ENCODE peak calls at places on chromosomes 1 and 21, in six cellular contexts. One of them, this sample, is unnamed.

GRCh38 chr1:27934818-27935549 is at the start of gene SMPDL3B:
- DNase-seq in GM12892: no peak
- DNase-seq in stimulated activated CD8-positive, alpha-beta memory T cell treated with anti-CD3 and anti-CD28 coated beads, Interleukin-7, amount 100 ng/mL, for 48 hours: no peak
- DNase-seq in substantia nigra: no peak
- DNase-seq in HTR-8/SVneo: peak
- DNase-seq in NCI-H82: peak
- DNase-seq in this sample: peak

GRCh38 chr1:40592107-40592773 is 60.8 kb downstream of the ZNF684 start:
- DNase-seq in GM12892: no peak
- DNase-seq in stimulated activated CD8-positive, alpha-beta memory T cell treated with anti-CD3 and anti-CD28 coated beads, Interleukin-7, amount 100 ng/mL, for 48 hours: no peak
- DNase-seq in substantia nigra: no peak
- DNase-seq in HTR-8/SVneo: peak
- DNase-seq in NCI-H82: peak
- DNase-seq in this sample: peak

GRCh38 chr1:153430166-153430553 is 13.8 kb downstream of the S100A7A start:
- DNase-seq in GM12892: no peak
- DNase-seq in stimulated activated CD8-positive, alpha-beta memory T cell treated with anti-CD3 and anti-CD28 coated beads, Interleukin-7, amount 100 ng/mL, for 48 hours: no peak
- DNase-seq in substantia nigra: no peak
- DNase-seq in HTR-8/SVneo: no peak
- DNase-seq in NCI-H82: no peak
- DNase-seq in this sample: no peak

GRCh38 chr1:197423006-197423405 is 155.0 kb downstream of the CRB1 start:
- DNase-seq in GM12892: no peak
- DNase-seq in stimulated activated CD8-positive, alpha-beta memory T cell treated with anti-CD3 and anti-CD28 coated beads, Interleukin-7, amount 100 ng/mL, for 48 hours: no peak
- DNase-seq in substantia nigra: no peak
- DNase-seq in HTR-8/SVneo: peak
- DNase-seq in NCI-H82: no peak
- DNase-seq in this sample: peak

GRCh38 chr1:111648826-111649225 is 29.2 kb downstream of the RAP1A start:
- DNase-seq in GM12892: no peak
- DNase-seq in stimulated activated CD8-positive, alpha-beta memory T cell treated with anti-CD3 and anti-CD28 coated beads, Interleukin-7, amount 100 ng/mL, for 48 hours: no peak
- DNase-seq in substantia nigra: no peak
- DNase-seq in HTR-8/SVneo: no peak
- DNase-seq in NCI-H82: no peak
- DNase-seq in this sample: no peak

GRCh38 chr1:67684526-67685066 is 405 bp upstream of the GADD45A start:
- DNase-seq in GM12892: no peak
- DNase-seq in stimulated activated CD8-positive, alpha-beta memory T cell treated with anti-CD3 and anti-CD28 coated beads, Interleukin-7, amount 100 ng/mL, for 48 hours: no peak
- DNase-seq in substantia nigra: no peak
- DNase-seq in HTR-8/SVneo: no peak
- DNase-seq in NCI-H82: no peak
- DNase-seq in this sample: no peak

GRCh38 chr1:2205191-2205952 is 10.8 kb upstream of the FAAP20 start:
- DNase-seq in GM12892: no peak
- DNase-seq in stimulated activated CD8-positive, alpha-beta memory T cell treated with anti-CD3 and anti-CD28 coated beads, Interleukin-7, amount 100 ng/mL, for 48 hours: peak
- DNase-seq in substantia nigra: peak
- DNase-seq in HTR-8/SVneo: peak
- DNase-seq in NCI-H82: peak
- DNase-seq in this sample: peak

GRCh38 chr1:159790237-159790917 is 9.6 kb downstream of the DUSP23 start:
- DNase-seq in GM12892: no peak
- DNase-seq in stimulated activated CD8-positive, alpha-beta memory T cell treated with anti-CD3 and anti-CD28 coated beads, Interleukin-7, amount 100 ng/mL, for 48 hours: no peak
- DNase-seq in substantia nigra: no peak
- DNase-seq in HTR-8/SVneo: peak
- DNase-seq in NCI-H82: peak
- DNase-seq in this sample: peak

GRCh38 chr21:44434568-44434925 is 20.8 kb upstream of the LRRC3 start:
- DNase-seq in GM12892: no peak
- DNase-seq in stimulated activated CD8-positive, alpha-beta memory T cell treated with anti-CD3 and anti-CD28 coated beads, Interleukin-7, amount 100 ng/mL, for 48 hours: no peak
- DNase-seq in substantia nigra: no peak
- DNase-seq in HTR-8/SVneo: no peak
- DNase-seq in NCI-H82: no peak
- DNase-seq in this sample: no peak

GRCh38 chr1:38502772-38503171 is 356.8 kb downstream of the RRAGC start:
- DNase-seq in GM12892: no peak
- DNase-seq in stimulated activated CD8-positive, alpha-beta memory T cell treated with anti-CD3 and anti-CD28 coated beads, Interleukin-7, amount 100 ng/mL, for 48 hours: no peak
- DNase-seq in substantia nigra: no peak
- DNase-seq in HTR-8/SVneo: no peak
- DNase-seq in NCI-H82: peak
- DNase-seq in this sample: no peak

GRCh38 chr1:22521692-22522091 is 41.6 kb upstream of the EPHA8 start:
- DNase-seq in GM12892: no peak
- DNase-seq in stimulated activated CD8-positive, alpha-beta memory T cell treated with anti-CD3 and anti-CD28 coated beads, Interleukin-7, amount 100 ng/mL, for 48 hours: no peak
- DNase-seq in substantia nigra: no peak
- DNase-seq in HTR-8/SVneo: no peak
- DNase-seq in NCI-H82: no peak
- DNase-seq in this sample: no peak

GRCh38 chr1:8217011-8217711 is 100.8 kb upstream of the SLC45A1 start:
- DNase-seq in GM12892: no peak
- DNase-seq in stimulated activated CD8-positive, alpha-beta memory T cell treated with anti-CD3 and anti-CD28 coated beads, Interleukin-7, amount 100 ng/mL, for 48 hours: no peak
- DNase-seq in substantia nigra: no peak
- DNase-seq in HTR-8/SVneo: no peak
- DNase-seq in NCI-H82: no peak
- DNase-seq in this sample: peak

GRCh38 chr1:246755419-246755818 is 31.2 kb downstream of the SCCPDH start:
- DNase-seq in GM12892: no peak
- DNase-seq in stimulated activated CD8-positive, alpha-beta memory T cell treated with anti-CD3 and anti-CD28 coated beads, Interleukin-7, amount 100 ng/mL, for 48 hours: no peak
- DNase-seq in substantia nigra: no peak
- DNase-seq in HTR-8/SVneo: no peak
- DNase-seq in NCI-H82: no peak
- DNase-seq in this sample: no peak

GRCh38 chr1:19309123-19309813 is 2.7 kb downstream of the AKR7A2 start:
- DNase-seq in GM12892: no peak
- DNase-seq in stimulated activated CD8-positive, alpha-beta memory T cell treated with anti-CD3 and anti-CD28 coated beads, Interleukin-7, amount 100 ng/mL, for 48 hours: no peak
- DNase-seq in substantia nigra: no peak
- DNase-seq in HTR-8/SVneo: no peak
- DNase-seq in NCI-H82: no peak
- DNase-seq in this sample: peak

GRCh38 chr1:82538876-82539275 is 738.1 kb downstream of the ADGRL2 start:
- DNase-seq in GM12892: no peak
- DNase-seq in stimulated activated CD8-positive, alpha-beta memory T cell treated with anti-CD3 and anti-CD28 coated beads, Interleukin-7, amount 100 ng/mL, for 48 hours: no peak
- DNase-seq in substantia nigra: no peak
- DNase-seq in HTR-8/SVneo: no peak
- DNase-seq in NCI-H82: no peak
- DNase-seq in this sample: peak

GRCh38 chr1:167722152-167722869 is 529 bp downstream of the MPZL1 start:
- DNase-seq in GM12892: no peak
- DNase-seq in stimulated activated CD8-positive, alpha-beta memory T cell treated with anti-CD3 and anti-CD28 coated beads, Interleukin-7, amount 100 ng/mL, for 48 hours: no peak
- DNase-seq in substantia nigra: no peak
- DNase-seq in HTR-8/SVneo: peak
- DNase-seq in NCI-H82: peak
- DNase-seq in this sample: peak

GRCh38 chr1:41359211-41360073 is 1.8 kb upstream of the FOXO6 start:
- DNase-seq in GM12892: no peak
- DNase-seq in stimulated activated CD8-positive, alpha-beta memory T cell treated with anti-CD3 and anti-CD28 coated beads, Interleukin-7, amount 100 ng/mL, for 48 hours: no peak
- DNase-seq in substantia nigra: no peak
- DNase-seq in HTR-8/SVneo: no peak
- DNase-seq in NCI-H82: no peak
- DNase-seq in this sample: no peak

GRCh38 chr1:212665241-212666115 is 34.2 kb downstream of the BATF3 start:
- DNase-seq in GM12892: peak
- DNase-seq in stimulated activated CD8-positive, alpha-beta memory T cell treated with anti-CD3 and anti-CD28 coated beads, Interleukin-7, amount 100 ng/mL, for 48 hours: peak
- DNase-seq in substantia nigra: peak
- DNase-seq in HTR-8/SVneo: peak
- DNase-seq in NCI-H82: peak
- DNase-seq in this sample: peak

GRCh38 chr1:187042538-187042937 is 213.8 kb downstream of the PLA2G4A start:
- DNase-seq in GM12892: no peak
- DNase-seq in stimulated activated CD8-positive, alpha-beta memory T cell treated with anti-CD3 and anti-CD28 coated beads, Interleukin-7, amount 100 ng/mL, for 48 hours: no peak
- DNase-seq in substantia nigra: no peak
- DNase-seq in HTR-8/SVneo: no peak
- DNase-seq in NCI-H82: peak
- DNase-seq in this sample: no peak

GRCh38 chr1:6348511-6349191 is 44.9 kb downstream of the ACOT7 start:
- DNase-seq in GM12892: no peak
- DNase-seq in stimulated activated CD8-positive, alpha-beta memory T cell treated with anti-CD3 and anti-CD28 coated beads, Interleukin-7, amount 100 ng/mL, for 48 hours: peak
- DNase-seq in substantia nigra: no peak
- DNase-seq in HTR-8/SVneo: no peak
- DNase-seq in NCI-H82: peak
- DNase-seq in this sample: no peak

GRCh38 chr1:11515403-11516300 is 36.7 kb downstream of the DISP3 start:
- DNase-seq in GM12892: no peak
- DNase-seq in stimulated activated CD8-positive, alpha-beta memory T cell treated with anti-CD3 and anti-CD28 coated beads, Interleukin-7, amount 100 ng/mL, for 48 hours: no peak
- DNase-seq in substantia nigra: no peak
- DNase-seq in HTR-8/SVneo: no peak
- DNase-seq in NCI-H82: no peak
- DNase-seq in this sample: no peak

GRCh38 chr1:43036457-43036827 is 77.8 kb upstream of the SLC2A1 start:
- DNase-seq in GM12892: no peak
- DNase-seq in stimulated activated CD8-positive, alpha-beta memory T cell treated with anti-CD3 and anti-CD28 coated beads, Interleukin-7, amount 100 ng/mL, for 48 hours: no peak
- DNase-seq in substantia nigra: no peak
- DNase-seq in HTR-8/SVneo: no peak
- DNase-seq in NCI-H82: no peak
- DNase-seq in this sample: no peak

GRCh38 chr1:156070523-156070922 is 9.6 kb downstream of the RAB25 start:
- DNase-seq in GM12892: no peak
- DNase-seq in stimulated activated CD8-positive, alpha-beta memory T cell treated with anti-CD3 and anti-CD28 coated beads, Interleukin-7, amount 100 ng/mL, for 48 hours: no peak
- DNase-seq in substantia nigra: no peak
- DNase-seq in HTR-8/SVneo: no peak
- DNase-seq in NCI-H82: peak
- DNase-seq in this sample: no peak

GRCh38 chr1:2777428-2778219 is 23.9 kb downstream of the TTC34 start:
- DNase-seq in GM12892: no peak
- DNase-seq in stimulated activated CD8-positive, alpha-beta memory T cell treated with anti-CD3 and anti-CD28 coated beads, Interleukin-7, amount 100 ng/mL, for 48 hours: no peak
- DNase-seq in substantia nigra: no peak
- DNase-seq in HTR-8/SVneo: no peak
- DNase-seq in NCI-H82: no peak
- DNase-seq in this sample: no peak

GRCh38 chr21:33644383-33645074 is 2.2 kb downstream of the ITSN1 start:
- DNase-seq in GM12892: no peak
- DNase-seq in stimulated activated CD8-positive, alpha-beta memory T cell treated with anti-CD3 and anti-CD28 coated beads, Interleukin-7, amount 100 ng/mL, for 48 hours: no peak
- DNase-seq in substantia nigra: no peak
- DNase-seq in HTR-8/SVneo: no peak
- DNase-seq in NCI-H82: no peak
- DNase-seq in this sample: peak

GRCh38 chr1:156320560-156320959 is 17.5 kb downstream of the CCT3 start:
- DNase-seq in GM12892: no peak
- DNase-seq in stimulated activated CD8-positive, alpha-beta memory T cell treated with anti-CD3 and anti-CD28 coated beads, Interleukin-7, amount 100 ng/mL, for 48 hours: no peak
- DNase-seq in substantia nigra: no peak
- DNase-seq in HTR-8/SVneo: no peak
- DNase-seq in NCI-H82: no peak
- DNase-seq in this sample: peak

GRCh38 chr1:117143856-117144255 is 22.3 kb upstream of the TRIM45 start:
- DNase-seq in GM12892: no peak
- DNase-seq in stimulated activated CD8-positive, alpha-beta memory T cell treated with anti-CD3 and anti-CD28 coated beads, Interleukin-7, amount 100 ng/mL, for 48 hours: no peak
- DNase-seq in substantia nigra: no peak
- DNase-seq in HTR-8/SVneo: no peak
- DNase-seq in NCI-H82: peak
- DNase-seq in this sample: no peak

GRCh38 chr1:3051270-3052268 is 17.4 kb upstream of the PRDM16 start:
- DNase-seq in GM12892: no peak
- DNase-seq in stimulated activated CD8-positive, alpha-beta memory T cell treated with anti-CD3 and anti-CD28 coated beads, Interleukin-7, amount 100 ng/mL, for 48 hours: no peak
- DNase-seq in substantia nigra: no peak
- DNase-seq in HTR-8/SVneo: no peak
- DNase-seq in NCI-H82: no peak
- DNase-seq in this sample: no peak